ENCODE peak calls at places on chromosome 21, in five cellular contexts. One of them, this sample, is unnamed.

GRCh38 chr21:26565105-26565504 is 8.0 kb downstream of the CYYR1 start:
- DNase-seq in cardiac fibroblast: no peak
- DNase-seq in psoas muscle: no peak
- DNase-seq in AG04450: no peak
- DNase-seq in neural crest cell: no peak
- DNase-seq in this sample: no peak

GRCh38 chr21:26800001-26800400 is 45.2 kb downstream of the ADAMTS1 start:
- DNase-seq in cardiac fibroblast: no peak
- DNase-seq in psoas muscle: no peak
- DNase-seq in AG04450: no peak
- DNase-seq in neural crest cell: no peak
- DNase-seq in this sample: no peak

GRCh38 chr21:19807231-19807630 is 1191.0 kb upstream of the NCAM2 start:
- DNase-seq in cardiac fibroblast: no peak
- DNase-seq in psoas muscle: no peak
- DNase-seq in AG04450: no peak
- DNase-seq in neural crest cell: no peak
- DNase-seq in this sample: no peak

GRCh38 chr21:31098576-31099005 is 60.3 kb upstream of the KRTAP19-8 start:
- DNase-seq in cardiac fibroblast: peak
- DNase-seq in psoas muscle: peak
- DNase-seq in AG04450: peak
- DNase-seq in neural crest cell: peak
- DNase-seq in this sample: peak

GRCh38 chr21:45303111-45303615 is 15.5 kb upstream of the POFUT2 start:
- DNase-seq in cardiac fibroblast: no peak
- DNase-seq in psoas muscle: peak
- DNase-seq in AG04450: no peak
- DNase-seq in neural crest cell: no peak
- DNase-seq in this sample: no peak

GRCh38 chr21:16418211-16418610 is 688.4 kb downstream of the USP25 start:
- DNase-seq in cardiac fibroblast: peak
- DNase-seq in psoas muscle: no peak
- DNase-seq in AG04450: no peak
- DNase-seq in neural crest cell: no peak
- DNase-seq in this sample: no peak

GRCh38 chr21:17472167-17472566 is 40.7 kb upstream of the CXADR start:
- DNase-seq in cardiac fibroblast: no peak
- DNase-seq in psoas muscle: no peak
- DNase-seq in AG04450: no peak
- DNase-seq in neural crest cell: no peak
- DNase-seq in this sample: no peak

GRCh38 chr21:45530423-45531113 is 11.7 kb downstream of the SLC19A1 start:
- DNase-seq in cardiac fibroblast: no peak
- DNase-seq in psoas muscle: peak
- DNase-seq in AG04450: no peak
- DNase-seq in neural crest cell: no peak
- DNase-seq in this sample: no peak

GRCh38 chr21:30478015-30478414 is 2.2 kb downstream of the KRTAP19-1 start:
- DNase-seq in cardiac fibroblast: no peak
- DNase-seq in psoas muscle: no peak
- DNase-seq in AG04450: no peak
- DNase-seq in neural crest cell: no peak
- DNase-seq in this sample: no peak

GRCh38 chr21:42461185-42461520 is 34.9 kb downstream of the RSPH1 start:
- DNase-seq in cardiac fibroblast: no peak
- DNase-seq in psoas muscle: no peak
- DNase-seq in AG04450: no peak
- DNase-seq in neural crest cell: no peak
- DNase-seq in this sample: no peak

GRCh38 chr21:25735895-25736597 is 1.3 kb downstream of the GABPA start:
- DNase-seq in cardiac fibroblast: peak
- DNase-seq in psoas muscle: no peak
- DNase-seq in AG04450: no peak
- DNase-seq in neural crest cell: no peak
- DNase-seq in this sample: no peak

GRCh38 chr21:14982336-14982735 is 82.5 kb downstream of the NRIP1 start:
- DNase-seq in cardiac fibroblast: no peak
- DNase-seq in psoas muscle: no peak
- DNase-seq in AG04450: no peak
- DNase-seq in neural crest cell: no peak
- DNase-seq in this sample: no peak

GRCh38 chr21:16108561-16109070 is 378.8 kb downstream of the USP25 start:
- DNase-seq in cardiac fibroblast: no peak
- DNase-seq in psoas muscle: no peak
- DNase-seq in AG04450: no peak
- DNase-seq in neural crest cell: no peak
- DNase-seq in this sample: no peak

GRCh38 chr21:36785615-36786014 is 86.7 kb downstream of the SIM2 start:
- DNase-seq in cardiac fibroblast: no peak
- DNase-seq in psoas muscle: no peak
- DNase-seq in AG04450: no peak
- DNase-seq in neural crest cell: no peak
- DNase-seq in this sample: no peak

GRCh38 chr21:29812947-29813346 is 126.8 kb downstream of the GRIK1 start:
- DNase-seq in cardiac fibroblast: no peak
- DNase-seq in psoas muscle: no peak
- DNase-seq in AG04450: no peak
- DNase-seq in neural crest cell: no peak
- DNase-seq in this sample: no peak

GRCh38 chr21:36347962-36348328 is 27.9 kb downstream of the MORC3 start:
- DNase-seq in cardiac fibroblast: peak
- DNase-seq in psoas muscle: no peak
- DNase-seq in AG04450: no peak
- DNase-seq in neural crest cell: no peak
- DNase-seq in this sample: no peak

GRCh38 chr21:36135391-36136094 is 664 bp downstream of the CBR3 start:
- DNase-seq in cardiac fibroblast: peak
- DNase-seq in psoas muscle: peak
- DNase-seq in AG04450: no peak
- DNase-seq in neural crest cell: peak
- DNase-seq in this sample: peak

GRCh38 chr21:33258475-33258874 is 7.7 kb upstream of the IL10RB start:
- DNase-seq in cardiac fibroblast: no peak
- DNase-seq in psoas muscle: no peak
- DNase-seq in AG04450: no peak
- DNase-seq in neural crest cell: no peak
- DNase-seq in this sample: no peak

GRCh38 chr21:42863504-42863870 is 15.9 kb downstream of the WDR4 start:
- DNase-seq in cardiac fibroblast: no peak
- DNase-seq in psoas muscle: no peak
- DNase-seq in AG04450: no peak
- DNase-seq in neural crest cell: no peak
- DNase-seq in this sample: no peak

GRCh38 chr21:29315155-29315749 is 16.5 kb downstream of the BACH1 start:
- DNase-seq in cardiac fibroblast: no peak
- DNase-seq in psoas muscle: no peak
- DNase-seq in AG04450: no peak
- DNase-seq in neural crest cell: no peak
- DNase-seq in this sample: no peak

GRCh38 chr21:33403786-33404571 is 766 bp downstream of the IFNGR2 start:
- DNase-seq in cardiac fibroblast: peak
- DNase-seq in psoas muscle: peak
- DNase-seq in AG04450: no peak
- DNase-seq in neural crest cell: peak
- DNase-seq in this sample: no peak

GRCh38 chr21:27513825-27514224 is 546.9 kb upstream of the ADAMTS5 start:
- DNase-seq in cardiac fibroblast: peak
- DNase-seq in psoas muscle: no peak
- DNase-seq in AG04450: no peak
- DNase-seq in neural crest cell: no peak
- DNase-seq in this sample: no peak

GRCh38 chr21:25563399-25564116 is 43.7 kb downstream of the MRPL39 start:
- DNase-seq in cardiac fibroblast: no peak
- DNase-seq in psoas muscle: no peak
- DNase-seq in AG04450: no peak
- DNase-seq in neural crest cell: no peak
- DNase-seq in this sample: no peak

GRCh38 chr21:45289134-45289533 is 1.4 kb upstream of the POFUT2 start:
- DNase-seq in cardiac fibroblast: no peak
- DNase-seq in psoas muscle: no peak
- DNase-seq in AG04450: no peak
- DNase-seq in neural crest cell: no peak
- DNase-seq in this sample: no peak

GRCh38 chr21:45818904-45819285 is 162.7 kb upstream of the COL6A1 start:
- DNase-seq in cardiac fibroblast: peak
- DNase-seq in psoas muscle: no peak
- DNase-seq in AG04450: no peak
- DNase-seq in neural crest cell: no peak
- DNase-seq in this sample: no peak

GRCh38 chr21:45332415-45332814 is 44.7 kb upstream of the POFUT2 start:
- DNase-seq in cardiac fibroblast: no peak
- DNase-seq in psoas muscle: no peak
- DNase-seq in AG04450: no peak
- DNase-seq in neural crest cell: no peak
- DNase-seq in this sample: no peak

GRCh38 chr21:28789571-28789970 is 203.1 kb downstream of the LTN1 start:
- DNase-seq in cardiac fibroblast: no peak
- DNase-seq in psoas muscle: no peak
- DNase-seq in AG04450: no peak
- DNase-seq in neural crest cell: no peak
- DNase-seq in this sample: no peak

GRCh38 chr21:35857082-35857481 is 203.2 kb downstream of the SETD4 start:
- DNase-seq in cardiac fibroblast: no peak
- DNase-seq in psoas muscle: no peak
- DNase-seq in AG04450: no peak
- DNase-seq in neural crest cell: no peak
- DNase-seq in this sample: no peak

GRCh38 chr21:36005018-36005417 is 55.3 kb downstream of the SETD4 start:
- DNase-seq in cardiac fibroblast: peak
- DNase-seq in psoas muscle: no peak
- DNase-seq in AG04450: no peak
- DNase-seq in neural crest cell: no peak
- DNase-seq in this sample: no peak

GRCh38 chr21:32475162-32475812 is 62.8 kb downstream of the EVA1C start:
- DNase-seq in cardiac fibroblast: peak
- DNase-seq in psoas muscle: no peak
- DNase-seq in AG04450: no peak
- DNase-seq in neural crest cell: no peak
- DNase-seq in this sample: no peak

GRCh38 chr21:45644041-45644906 is 749 bp downstream of the PCBP3 start:
- DNase-seq in cardiac fibroblast: peak
- DNase-seq in psoas muscle: no peak
- DNase-seq in AG04450: no peak
- DNase-seq in neural crest cell: no peak
- DNase-seq in this sample: no peak

GRCh38 chr21:23811802-23812201 is 1795.5 kb downstream of the MRPL39 start:
- DNase-seq in cardiac fibroblast: no peak
- DNase-seq in psoas muscle: no peak
- DNase-seq in AG04450: no peak
- DNase-seq in neural crest cell: no peak
- DNase-seq in this sample: no peak

GRCh38 chr21:36237441-36237840 is 80.8 kb downstream of the DOP1B start:
- DNase-seq in cardiac fibroblast: no peak
- DNase-seq in psoas muscle: no peak
- DNase-seq in AG04450: no peak
- DNase-seq in neural crest cell: no peak
- DNase-seq in this sample: no peak

GRCh38 chr21:45432575-45433255 is 27.8 kb downstream of the COL18A1 start:
- DNase-seq in cardiac fibroblast: peak
- DNase-seq in psoas muscle: no peak
- DNase-seq in AG04450: no peak
- DNase-seq in neural crest cell: no peak
- DNase-seq in this sample: no peak

GRCh38 chr21:18524097-18524496 is 120.5 kb upstream of the TMPRSS15 start:
- DNase-seq in cardiac fibroblast: no peak
- DNase-seq in psoas muscle: no peak
- DNase-seq in AG04450: no peak
- DNase-seq in neural crest cell: no peak
- DNase-seq in this sample: no peak

DNA sequence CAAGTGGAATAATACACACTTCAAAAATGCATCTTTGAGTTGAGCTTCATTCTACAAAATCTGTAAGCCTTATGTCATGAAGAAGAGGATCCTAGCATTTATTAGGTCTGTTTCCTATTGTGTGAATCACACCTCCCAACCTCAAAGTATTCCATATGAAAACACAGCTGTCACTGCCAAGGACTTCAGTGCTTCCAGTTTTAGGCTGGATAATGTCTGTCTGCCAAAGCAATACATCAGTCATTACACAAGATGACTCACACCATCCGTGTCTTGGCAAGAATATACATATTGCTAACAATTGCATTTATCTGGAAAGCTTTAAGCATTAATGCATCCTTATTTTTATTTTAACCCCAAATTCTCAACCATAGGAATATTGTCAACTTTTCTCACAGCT is 125.7 kb upstream of the TMPRSS15 start:
- DNase-seq in cardiac fibroblast: peak
- DNase-seq in psoas muscle: no peak
- DNase-seq in AG04450: no peak
- DNase-seq in neural crest cell: no peak
- DNase-seq in this sample: no peak
- TF ChIP-seq CTCF in cardiac fibroblast: no peak
- TF ChIP-seq CTCF in psoas muscle: no peak
- TF ChIP-seq CTCF in AG04450: no peak
- TF ChIP-seq CTCF in neural crest cell: no peak
- TF ChIP-seq CTCF in this sample: no peak

GRCh38 chr21:38170705-38171682 is 85.8 kb upstream of the KCNJ15 start:
- DNase-seq in cardiac fibroblast: peak
- DNase-seq in psoas muscle: no peak
- DNase-seq in AG04450: no peak
- DNase-seq in neural crest cell: no peak
- DNase-seq in this sample: no peak
- TF ChIP-seq CTCF in cardiac fibroblast: peak
- TF ChIP-seq CTCF in psoas muscle: no peak
- TF ChIP-seq CTCF in AG04450: peak
- TF ChIP-seq CTCF in neural crest cell: no peak
- TF ChIP-seq CTCF in this sample: no peak

DNA sequence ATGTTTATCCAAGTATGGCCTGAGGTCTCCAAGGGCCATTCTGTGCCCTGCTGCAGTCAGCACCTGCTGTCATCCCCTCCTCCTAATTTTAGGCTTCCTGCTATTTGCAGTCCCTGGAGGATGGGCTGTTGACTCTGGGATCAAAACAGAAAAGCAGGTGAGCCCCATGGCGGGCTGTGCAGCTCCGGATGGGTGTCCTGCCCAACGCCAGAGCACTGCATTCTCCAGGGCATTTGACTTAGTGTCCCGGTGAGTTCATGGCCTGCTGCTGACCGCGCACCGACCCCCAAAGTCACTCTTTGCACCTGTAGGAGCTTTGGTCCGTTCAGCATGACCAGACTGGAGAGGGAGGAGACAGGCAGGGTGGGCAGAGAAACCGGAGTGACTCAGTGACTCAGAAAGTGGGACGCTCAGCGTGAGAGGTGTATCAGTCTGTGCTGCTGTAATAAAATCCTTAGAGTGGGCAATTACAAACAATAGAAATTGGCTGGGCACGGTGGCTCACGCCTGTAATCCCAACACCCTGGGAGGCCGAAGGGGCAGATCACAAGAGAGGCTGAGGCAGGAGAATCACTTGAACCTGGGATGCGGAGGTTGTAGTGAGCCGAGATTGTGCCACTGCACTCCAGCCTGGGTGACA is 5.9 kb upstream of the AIRE start:
- DNase-seq in cardiac fibroblast: no peak
- DNase-seq in psoas muscle: peak
- DNase-seq in AG04450: no peak
- DNase-seq in neural crest cell: no peak
- DNase-seq in this sample: no peak
- TF ChIP-seq CTCF in cardiac fibroblast: no peak
- TF ChIP-seq CTCF in psoas muscle: no peak
- TF ChIP-seq CTCF in AG04450: no peak
- TF ChIP-seq CTCF in neural crest cell: no peak
- TF ChIP-seq CTCF in this sample: no peak

GRCh38 chr21:34688145-34688544 is 19.4 kb downstream of the CLIC6 start:
- DNase-seq in cardiac fibroblast: peak
- DNase-seq in psoas muscle: peak
- DNase-seq in AG04450: no peak
- DNase-seq in neural crest cell: no peak
- DNase-seq in this sample: peak
- TF ChIP-seq CTCF in cardiac fibroblast: peak
- TF ChIP-seq CTCF in psoas muscle: no peak
- TF ChIP-seq CTCF in AG04450: no peak
- TF ChIP-seq CTCF in neural crest cell: no peak
- TF ChIP-seq CTCF in this sample: peak